ENCODE peak calls at places on chromosomes 6 and 20, in seven cellular contexts. One of them, this sample, is unnamed.

GRCh38 chr6:168888102-168888501 is 365.5 kb downstream of the THBS2 start:
- DNase-seq in NCI-H748 treated with DMSO at 0.1 percent for 48 hours: no peak
- DNase-seq in stimulated activated CD4-positive, alpha-beta T cell treated with anti-CD3 and anti-CD28 coated beads, TNF-alpha, amount 100 ng/mL, for 1 hour: no peak
- DNase-seq in neural progenitor cell: no peak
- DNase-seq in activated CD8-positive, alpha-beta T cell treated with anti-CD3 and anti-CD28 coated beads, Interleukin-2, amount 10 ng/mL, durations not matched to agents 7 days and 5 days: no peak
- DNase-seq in pancreas: no peak
- DNase-seq in nucleus accumbens: no peak
- DNase-seq in this sample: no peak

GRCh38 chr20:33024609-33025317 is 6.7 kb upstream of the BPIFB6 start:
- DNase-seq in NCI-H748 treated with DMSO at 0.1 percent for 48 hours: no peak
- DNase-seq in stimulated activated CD4-positive, alpha-beta T cell treated with anti-CD3 and anti-CD28 coated beads, TNF-alpha, amount 100 ng/mL, for 1 hour: no peak
- DNase-seq in neural progenitor cell: no peak
- DNase-seq in activated CD8-positive, alpha-beta T cell treated with anti-CD3 and anti-CD28 coated beads, Interleukin-2, amount 10 ng/mL, durations not matched to agents 7 days and 5 days: no peak
- DNase-seq in pancreas: no peak
- DNase-seq in nucleus accumbens: no peak
- DNase-seq in this sample: no peak

GRCh38 chr6:160943997-160944396 is 47.6 kb upstream of the MAP3K4 start:
- DNase-seq in NCI-H748 treated with DMSO at 0.1 percent for 48 hours: no peak
- DNase-seq in stimulated activated CD4-positive, alpha-beta T cell treated with anti-CD3 and anti-CD28 coated beads, TNF-alpha, amount 100 ng/mL, for 1 hour: no peak
- DNase-seq in neural progenitor cell: no peak
- DNase-seq in activated CD8-positive, alpha-beta T cell treated with anti-CD3 and anti-CD28 coated beads, Interleukin-2, amount 10 ng/mL, durations not matched to agents 7 days and 5 days: no peak
- DNase-seq in pancreas: no peak
- DNase-seq in nucleus accumbens: no peak
- DNase-seq in this sample: no peak

GRCh38 chr6:71488186-71488585 is 199.6 kb downstream of the OGFRL1 start:
- DNase-seq in NCI-H748 treated with DMSO at 0.1 percent for 48 hours: no peak
- DNase-seq in stimulated activated CD4-positive, alpha-beta T cell treated with anti-CD3 and anti-CD28 coated beads, TNF-alpha, amount 100 ng/mL, for 1 hour: no peak
- DNase-seq in neural progenitor cell: no peak
- DNase-seq in activated CD8-positive, alpha-beta T cell treated with anti-CD3 and anti-CD28 coated beads, Interleukin-2, amount 10 ng/mL, durations not matched to agents 7 days and 5 days: no peak
- DNase-seq in pancreas: no peak
- DNase-seq in nucleus accumbens: no peak
- DNase-seq in this sample: no peak

GRCh38 chr20:52722926-52723325 is 249.2 kb upstream of the TSHZ2 start:
- DNase-seq in NCI-H748 treated with DMSO at 0.1 percent for 48 hours: no peak
- DNase-seq in stimulated activated CD4-positive, alpha-beta T cell treated with anti-CD3 and anti-CD28 coated beads, TNF-alpha, amount 100 ng/mL, for 1 hour: no peak
- DNase-seq in neural progenitor cell: no peak
- DNase-seq in activated CD8-positive, alpha-beta T cell treated with anti-CD3 and anti-CD28 coated beads, Interleukin-2, amount 10 ng/mL, durations not matched to agents 7 days and 5 days: no peak
- DNase-seq in pancreas: no peak
- DNase-seq in nucleus accumbens: no peak
- DNase-seq in this sample: no peak

GRCh38 chr20:24033151-24033550 is 44.6 kb upstream of the GGTLC1 start:
- DNase-seq in NCI-H748 treated with DMSO at 0.1 percent for 48 hours: no peak
- DNase-seq in stimulated activated CD4-positive, alpha-beta T cell treated with anti-CD3 and anti-CD28 coated beads, TNF-alpha, amount 100 ng/mL, for 1 hour: no peak
- DNase-seq in neural progenitor cell: no peak
- DNase-seq in activated CD8-positive, alpha-beta T cell treated with anti-CD3 and anti-CD28 coated beads, Interleukin-2, amount 10 ng/mL, durations not matched to agents 7 days and 5 days: peak
- DNase-seq in pancreas: no peak
- DNase-seq in nucleus accumbens: no peak
- DNase-seq in this sample: no peak

GRCh38 chr6:68108243-68108835 is 526.7 kb upstream of the ADGRB3 start:
- DNase-seq in NCI-H748 treated with DMSO at 0.1 percent for 48 hours: no peak
- DNase-seq in stimulated activated CD4-positive, alpha-beta T cell treated with anti-CD3 and anti-CD28 coated beads, TNF-alpha, amount 100 ng/mL, for 1 hour: no peak
- DNase-seq in neural progenitor cell: no peak
- DNase-seq in activated CD8-positive, alpha-beta T cell treated with anti-CD3 and anti-CD28 coated beads, Interleukin-2, amount 10 ng/mL, durations not matched to agents 7 days and 5 days: no peak
- DNase-seq in pancreas: no peak
- DNase-seq in nucleus accumbens: no peak
- DNase-seq in this sample: no peak

GRCh38 chr6:144286503-144287393 is 1.6 kb downstream of the UTRN start:
- DNase-seq in NCI-H748 treated with DMSO at 0.1 percent for 48 hours: peak
- DNase-seq in stimulated activated CD4-positive, alpha-beta T cell treated with anti-CD3 and anti-CD28 coated beads, TNF-alpha, amount 100 ng/mL, for 1 hour: no peak
- DNase-seq in neural progenitor cell: peak
- DNase-seq in activated CD8-positive, alpha-beta T cell treated with anti-CD3 and anti-CD28 coated beads, Interleukin-2, amount 10 ng/mL, durations not matched to agents 7 days and 5 days: no peak
- DNase-seq in pancreas: peak
- DNase-seq in nucleus accumbens: no peak
- DNase-seq in this sample: peak

GRCh38 chr20:61123751-61124368 is 128.2 kb upstream of the CDH4 start:
- DNase-seq in NCI-H748 treated with DMSO at 0.1 percent for 48 hours: no peak
- DNase-seq in stimulated activated CD4-positive, alpha-beta T cell treated with anti-CD3 and anti-CD28 coated beads, TNF-alpha, amount 100 ng/mL, for 1 hour: no peak
- DNase-seq in neural progenitor cell: no peak
- DNase-seq in activated CD8-positive, alpha-beta T cell treated with anti-CD3 and anti-CD28 coated beads, Interleukin-2, amount 10 ng/mL, durations not matched to agents 7 days and 5 days: no peak
- DNase-seq in pancreas: no peak
- DNase-seq in nucleus accumbens: no peak
- DNase-seq in this sample: no peak

GRCh38 chr20:57388953-57389694 is 2.1 kb upstream of the RBM38 start:
- DNase-seq in NCI-H748 treated with DMSO at 0.1 percent for 48 hours: peak
- DNase-seq in stimulated activated CD4-positive, alpha-beta T cell treated with anti-CD3 and anti-CD28 coated beads, TNF-alpha, amount 100 ng/mL, for 1 hour: peak
- DNase-seq in neural progenitor cell: peak
- DNase-seq in activated CD8-positive, alpha-beta T cell treated with anti-CD3 and anti-CD28 coated beads, Interleukin-2, amount 10 ng/mL, durations not matched to agents 7 days and 5 days: peak
- DNase-seq in pancreas: peak
- DNase-seq in nucleus accumbens: peak
- DNase-seq in this sample: peak

GRCh38 chr6:94478178-94479140 is 1059.1 kb upstream of the EPHA7 start:
- DNase-seq in NCI-H748 treated with DMSO at 0.1 percent for 48 hours: peak
- DNase-seq in stimulated activated CD4-positive, alpha-beta T cell treated with anti-CD3 and anti-CD28 coated beads, TNF-alpha, amount 100 ng/mL, for 1 hour: no peak
- DNase-seq in neural progenitor cell: peak
- DNase-seq in activated CD8-positive, alpha-beta T cell treated with anti-CD3 and anti-CD28 coated beads, Interleukin-2, amount 10 ng/mL, durations not matched to agents 7 days and 5 days: no peak
- DNase-seq in pancreas: no peak
- DNase-seq in nucleus accumbens: no peak
- DNase-seq in this sample: no peak

GRCh38 chr6:53347250-53347920 is 1.4 kb downstream of the ELOVL5 start:
- DNase-seq in NCI-H748 treated with DMSO at 0.1 percent for 48 hours: peak
- DNase-seq in stimulated activated CD4-positive, alpha-beta T cell treated with anti-CD3 and anti-CD28 coated beads, TNF-alpha, amount 100 ng/mL, for 1 hour: no peak
- DNase-seq in neural progenitor cell: no peak
- DNase-seq in activated CD8-positive, alpha-beta T cell treated with anti-CD3 and anti-CD28 coated beads, Interleukin-2, amount 10 ng/mL, durations not matched to agents 7 days and 5 days: peak
- DNase-seq in pancreas: peak
- DNase-seq in nucleus accumbens: peak
- DNase-seq in this sample: no peak

GRCh38 chr20:60579941-60580515 is 621.8 kb downstream of the CDH26 start:
- DNase-seq in NCI-H748 treated with DMSO at 0.1 percent for 48 hours: no peak
- DNase-seq in stimulated activated CD4-positive, alpha-beta T cell treated with anti-CD3 and anti-CD28 coated beads, TNF-alpha, amount 100 ng/mL, for 1 hour: no peak
- DNase-seq in neural progenitor cell: no peak
- DNase-seq in activated CD8-positive, alpha-beta T cell treated with anti-CD3 and anti-CD28 coated beads, Interleukin-2, amount 10 ng/mL, durations not matched to agents 7 days and 5 days: no peak
- DNase-seq in pancreas: no peak
- DNase-seq in nucleus accumbens: no peak
- DNase-seq in this sample: no peak